ENCODE peak calls at places on chromosomes 2 and 18, in four cellular contexts. P is GF-D8; V is colonic mucosa; A is CD8-positive, alpha-beta memory T cell. I is an unnamed sample.

GRCh38 chr2:157082950-157083349 is 174.6 kb upstream of the GALNT5 start:
- DNase-seq in P (no peak), V (no peak), A (no peak), I (no peak)

GRCh38 chr18:41783879-41784278 is 171.2 kb upstream of the PIK3C3 start:
- DNase-seq in P (no peak), V (no peak), A (no peak), I (no peak)

GRCh38 chr2:27582695-27583389 is at the start of gene ZNF512:
- DNase-seq in P (peak), V (peak), A (peak), I (peak)

GRCh38 chr2:216857131-216857550 is 2.7 kb downstream of the TNP1 start:
- DNase-seq in P (no peak), V (no peak), A (no peak), I (no peak)

GRCh38 chr2:165876269-165876668 is 77.3 kb downstream of the TTC21B start:
- DNase-seq in P (no peak), V (no peak), A (no peak), I (no peak)

GRCh38 chr2:64325852-64326577 is 127.9 kb upstream of the LGALSL start:
- DNase-seq in P (no peak), V (no peak), A (peak), I (peak)

GRCh38 chr2:62787381-62787780 is 81.9 kb downstream of the EHBP1 start:
- DNase-seq in P (peak), V (no peak), A (no peak), I (no peak)

GRCh38 chr2:50492452-50492851 is 539.5 kb downstream of the NRXN1 start:
- DNase-seq in P (peak), V (peak), A (no peak), I (peak)

GRCh38 chr2:224561234-224562005 is 23.7 kb downstream of the CUL3 start:
- DNase-seq in P (no peak), V (no peak), A (no peak), I (no peak)

GRCh38 chr2:237525559-237526157 is 38.6 kb downstream of the MLPH start:
- DNase-seq in P (no peak), V (no peak), A (no peak), I (no peak)

GRCh38 chr2:7083580-7084509 is 166.6 kb downstream of the RNF144A start:
- DNase-seq in P (no peak), V (no peak), A (peak), I (no peak)

GRCh38 chr2:143514413-143514812 is 385.2 kb downstream of the ARHGAP15 start:
- DNase-seq in P (no peak), V (no peak), A (no peak), I (no peak)

GRCh38 chr2:28152585-28153284 is 239.9 kb upstream of the FOSL2 start:
- DNase-seq in P (no peak), V (no peak), A (no peak), I (no peak)

GRCh38 chr2:233912799-233913423 is 4.3 kb upstream of the TRPM8 start:
- DNase-seq in P (no peak), V (peak), A (no peak), I (no peak)

GRCh38 chr2:225027061-225027762 is 15.1 kb downstream of the DOCK10 start:
- DNase-seq in P (no peak), V (no peak), A (no peak), I (no peak)

GRCh38 chr2:71844967-71845366 is 302.7 kb downstream of the CYP26B1 start:
- DNase-seq in P (no peak), V (no peak), A (no peak), I (no peak)

GRCh38 chr2:170886391-170886790 is 42.7 kb upstream of the GORASP2 start:
- DNase-seq in P (no peak), V (no peak), A (no peak), I (no peak)

GRCh38 chr2:149204686-149205085 is 125.7 kb upstream of the LYPD6 start:
- DNase-seq in P (no peak), V (no peak), A (no peak), I (no peak)

GRCh38 chr2:67824196-67824595 is 238.6 kb downstream of the C1D start:
- DNase-seq in P (no peak), V (no peak), A (no peak), I (no peak)

GRCh38 chr2:223513771-223514455 is 88.2 kb downstream of the SCG2 start:
- DNase-seq in P (no peak), V (no peak), A (no peak), I (no peak)

GRCh38 chr2:191127235-191127634 is 23.6 kb downstream of the STAT4 start:
- DNase-seq in P (no peak), V (no peak), A (no peak), I (no peak)

GRCh38 chr2:188022389-188022788 is 269.3 kb upstream of the GULP1 start:
- DNase-seq in P (no peak), V (no peak), A (no peak), I (no peak)

GRCh38 chr18:42242758-42243157 is 287.7 kb downstream of the PIK3C3 start:
- DNase-seq in P (no peak), V (no peak), A (no peak), I (no peak)

GRCh38 chr2:109261906-109262631 is 133.1 kb downstream of the SH3RF3 start:
- DNase-seq in P (no peak), V (no peak), A (no peak), I (no peak)

GRCh38 chr2:162197095-162197825 is 45.2 kb upstream of the GCG start:
- DNase-seq in P (no peak), V (no peak), A (no peak), I (no peak)

GRCh38 chr18:34352385-34353163 is 127.9 kb upstream of the NOL4 start:
- DNase-seq in P (no peak), V (no peak), A (no peak), I (no peak)

GRCh38 chr18:45719106-45719505 is 4.9 kb upstream of the SLC14A1 start:
- DNase-seq in P (no peak), V (no peak), A (no peak), I (no peak)

GRCh38 chr18:26919656-26920055 is 54.1 kb upstream of the AQP4 start:
- DNase-seq in P (no peak), V (no peak), A (no peak), I (no peak)

GRCh38 chr2:111982822-111983221 is 72.2 kb upstream of the TMEM87B start:
- DNase-seq in P (no peak), V (no peak), A (no peak), I (no peak)

GRCh38 chr2:104836837-104837236 is 17.1 kb upstream of the POU3F3 start:
- DNase-seq in P (no peak), V (no peak), A (no peak), I (no peak)

GRCh38 chr2:25426326-25426725 is 84.6 kb upstream of the DNMT3A start:
- DNase-seq in P (no peak), V (no peak), A (no peak), I (no peak)